ENCODE peak calls at places on chromosomes 2 and 18, in six cellular contexts. One of them, this sample, is unnamed. For H3K4me1, the result is how much of the 10 kb centered on the place peaks cover.

GRCh38 chr2:150866431-150866830 is 379.0 kb upstream of the RND3 start:
- DNase-seq in SK-N-SH: no peak
- DNase-seq in mammary epithelial cell: no peak
- DNase-seq in Karpas-422: no peak
- DNase-seq in fibroblast of lung: peak
- DNase-seq in OCI-LY7: no peak
- DNase-seq in this sample: peak

GRCh38 chr2:110858135-110858737 is 125.9 kb downstream of the ACOXL start:
- DNase-seq in SK-N-SH: no peak
- DNase-seq in mammary epithelial cell: no peak
- DNase-seq in Karpas-422: peak
- DNase-seq in fibroblast of lung: no peak
- DNase-seq in OCI-LY7: peak
- DNase-seq in this sample: no peak

GRCh38 chr2:176471949-176472348 is 202.7 kb downstream of the MTX2 start:
- DNase-seq in SK-N-SH: no peak
- DNase-seq in mammary epithelial cell: no peak
- DNase-seq in Karpas-422: no peak
- DNase-seq in fibroblast of lung: no peak
- DNase-seq in OCI-LY7: no peak
- DNase-seq in this sample: no peak

GRCh38 chr2:8456149-8457091 is 225.4 kb upstream of the ID2 start:
- DNase-seq in SK-N-SH: no peak
- DNase-seq in mammary epithelial cell: no peak
- DNase-seq in Karpas-422: no peak
- DNase-seq in fibroblast of lung: no peak
- DNase-seq in OCI-LY7: no peak
- DNase-seq in this sample: no peak

GRCh38 chr2:110793034-110793433 is 60.7 kb downstream of the ACOXL start:
- DNase-seq in SK-N-SH: no peak
- DNase-seq in mammary epithelial cell: no peak
- DNase-seq in Karpas-422: no peak
- DNase-seq in fibroblast of lung: no peak
- DNase-seq in OCI-LY7: no peak
- DNase-seq in this sample: no peak

GRCh38 chr2:64644240-64645013 is 9.3 kb downstream of the SERTAD2 start:
- DNase-seq in SK-N-SH: no peak
- DNase-seq in mammary epithelial cell: peak
- DNase-seq in Karpas-422: peak
- DNase-seq in fibroblast of lung: peak
- DNase-seq in OCI-LY7: peak
- DNase-seq in this sample: peak

GRCh38 chr2:204205082-204205481 is 268.5 kb downstream of the ICOS start:
- DNase-seq in SK-N-SH: no peak
- DNase-seq in mammary epithelial cell: no peak
- DNase-seq in Karpas-422: no peak
- DNase-seq in fibroblast of lung: no peak
- DNase-seq in OCI-LY7: no peak
- DNase-seq in this sample: no peak

GRCh38 chr2:235500110-235500760 is 6.4 kb downstream of the AGAP1 start:
- DNase-seq in SK-N-SH: no peak
- DNase-seq in mammary epithelial cell: no peak
- DNase-seq in Karpas-422: no peak
- DNase-seq in fibroblast of lung: no peak
- DNase-seq in OCI-LY7: no peak
- DNase-seq in this sample: no peak

GRCh38 chr2:160703648-160704585 is 210.3 kb upstream of the RBMS1 start:
- DNase-seq in SK-N-SH: no peak
- DNase-seq in mammary epithelial cell: no peak
- DNase-seq in Karpas-422: peak
- DNase-seq in fibroblast of lung: no peak
- DNase-seq in OCI-LY7: peak
- DNase-seq in this sample: no peak

GRCh38 chr2:196123679-196124373 is 47.6 kb downstream of the STK17B start:
- DNase-seq in SK-N-SH: no peak
- DNase-seq in mammary epithelial cell: no peak
- DNase-seq in Karpas-422: no peak
- DNase-seq in fibroblast of lung: peak
- DNase-seq in OCI-LY7: no peak
- DNase-seq in this sample: peak

GRCh38 chr18:35592298-35592697 is 10.8 kb downstream of the GALNT1 start:
- DNase-seq in SK-N-SH: no peak
- DNase-seq in mammary epithelial cell: no peak
- DNase-seq in Karpas-422: peak
- DNase-seq in fibroblast of lung: no peak
- DNase-seq in OCI-LY7: peak
- DNase-seq in this sample: no peak

GRCh38 chr2:157304811-157305712 is 20.6 kb downstream of the ERMN start:
- DNase-seq in SK-N-SH: no peak
- DNase-seq in mammary epithelial cell: no peak
- DNase-seq in Karpas-422: no peak
- DNase-seq in fibroblast of lung: peak
- DNase-seq in OCI-LY7: no peak
- DNase-seq in this sample: peak

GRCh38 chr2:213001285-213001910 is 150.0 kb downstream of the IKZF2 start:
- DNase-seq in SK-N-SH: no peak
- DNase-seq in mammary epithelial cell: no peak
- DNase-seq in Karpas-422: no peak
- DNase-seq in fibroblast of lung: peak
- DNase-seq in OCI-LY7: no peak
- DNase-seq in this sample: peak

GRCh38 chr2:219111375-219112069 is 49.1 kb downstream of the NHEJ1 start:
- DNase-seq in SK-N-SH: no peak
- DNase-seq in mammary epithelial cell: no peak
- DNase-seq in Karpas-422: no peak
- DNase-seq in fibroblast of lung: no peak
- DNase-seq in OCI-LY7: no peak
- DNase-seq in this sample: no peak

GRCh38 chr2:137383391-137383790 is 580.9 kb upstream of the HNMT start:
- DNase-seq in SK-N-SH: no peak
- DNase-seq in mammary epithelial cell: no peak
- DNase-seq in Karpas-422: no peak
- DNase-seq in fibroblast of lung: no peak
- DNase-seq in OCI-LY7: peak
- DNase-seq in this sample: no peak

GRCh38 chr2:56008661-56009411 is 85.3 kb upstream of the EFEMP1 start:
- DNase-seq in SK-N-SH: peak
- DNase-seq in mammary epithelial cell: peak
- DNase-seq in Karpas-422: no peak
- DNase-seq in fibroblast of lung: peak
- DNase-seq in OCI-LY7: peak
- DNase-seq in this sample: peak

GRCh38 chr18:22703883-22704626 is 229.1 kb upstream of the RBBP8 start:
- DNase-seq in SK-N-SH: peak
- DNase-seq in mammary epithelial cell: peak
- DNase-seq in Karpas-422: peak
- DNase-seq in fibroblast of lung: peak
- DNase-seq in OCI-LY7: peak
- DNase-seq in this sample: peak

GRCh38 chr2:239729681-239730566 is 295.2 kb downstream of the NDUFA10 start:
- DNase-seq in SK-N-SH: no peak
- DNase-seq in mammary epithelial cell: no peak
- DNase-seq in Karpas-422: no peak
- DNase-seq in fibroblast of lung: no peak
- DNase-seq in OCI-LY7: no peak
- DNase-seq in this sample: no peak

DNA sequence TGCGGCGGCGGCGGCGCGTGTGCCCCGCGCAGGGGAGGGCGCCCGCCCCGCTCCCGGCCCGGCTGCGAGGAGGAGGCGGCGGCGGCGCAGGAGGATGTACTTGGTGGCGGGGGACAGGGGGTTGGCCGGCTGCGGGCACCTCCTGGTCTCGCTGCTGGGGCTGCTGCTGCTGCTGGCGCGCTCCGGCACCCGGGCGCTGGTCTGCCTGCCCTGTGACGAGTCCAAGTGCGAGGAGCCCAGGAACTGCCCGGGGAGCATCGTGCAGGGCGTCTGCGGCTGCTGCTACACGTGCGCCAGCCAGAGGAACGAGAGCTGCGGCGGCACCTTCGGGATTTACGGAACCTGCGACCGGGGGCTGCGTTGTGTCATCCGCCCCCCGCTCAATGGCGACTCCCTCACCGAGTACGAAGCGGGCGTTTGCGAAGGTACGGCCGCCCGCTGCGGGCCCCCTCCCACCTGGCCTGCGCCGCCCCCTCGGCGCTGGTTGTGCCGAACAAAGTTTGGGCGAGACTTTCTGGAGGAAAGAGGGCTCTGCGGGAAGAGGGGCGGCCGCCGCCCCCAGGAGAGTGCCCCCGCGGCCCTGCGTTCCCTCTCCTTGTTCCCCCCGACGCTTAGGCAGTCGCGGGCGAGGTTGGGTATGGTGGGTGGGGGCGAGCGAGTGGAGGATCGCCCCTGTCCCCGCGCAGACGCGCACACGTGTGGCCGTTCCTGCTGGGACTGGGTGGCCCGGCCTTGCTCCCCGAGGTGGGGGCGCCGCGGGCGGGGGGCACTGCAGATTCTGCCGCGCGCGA is 816 bp downstream of the CRIM1 start:
- DNase-seq in SK-N-SH: peak
- DNase-seq in mammary epithelial cell: no peak
- DNase-seq in Karpas-422: no peak
- DNase-seq in fibroblast of lung: no peak
- DNase-seq in OCI-LY7: peak
- DNase-seq in this sample: peak
- H3K4me1 ChIP-seq in SK-N-SH: under half
- H3K4me1 ChIP-seq in mammary epithelial cell: under half
- H3K4me1 ChIP-seq in Karpas-422: under half
- H3K4me1 ChIP-seq in fibroblast of lung: under half
- H3K4me1 ChIP-seq in OCI-LY7: half or more
- H3K4me1 ChIP-seq in this sample: half or more

DNA sequence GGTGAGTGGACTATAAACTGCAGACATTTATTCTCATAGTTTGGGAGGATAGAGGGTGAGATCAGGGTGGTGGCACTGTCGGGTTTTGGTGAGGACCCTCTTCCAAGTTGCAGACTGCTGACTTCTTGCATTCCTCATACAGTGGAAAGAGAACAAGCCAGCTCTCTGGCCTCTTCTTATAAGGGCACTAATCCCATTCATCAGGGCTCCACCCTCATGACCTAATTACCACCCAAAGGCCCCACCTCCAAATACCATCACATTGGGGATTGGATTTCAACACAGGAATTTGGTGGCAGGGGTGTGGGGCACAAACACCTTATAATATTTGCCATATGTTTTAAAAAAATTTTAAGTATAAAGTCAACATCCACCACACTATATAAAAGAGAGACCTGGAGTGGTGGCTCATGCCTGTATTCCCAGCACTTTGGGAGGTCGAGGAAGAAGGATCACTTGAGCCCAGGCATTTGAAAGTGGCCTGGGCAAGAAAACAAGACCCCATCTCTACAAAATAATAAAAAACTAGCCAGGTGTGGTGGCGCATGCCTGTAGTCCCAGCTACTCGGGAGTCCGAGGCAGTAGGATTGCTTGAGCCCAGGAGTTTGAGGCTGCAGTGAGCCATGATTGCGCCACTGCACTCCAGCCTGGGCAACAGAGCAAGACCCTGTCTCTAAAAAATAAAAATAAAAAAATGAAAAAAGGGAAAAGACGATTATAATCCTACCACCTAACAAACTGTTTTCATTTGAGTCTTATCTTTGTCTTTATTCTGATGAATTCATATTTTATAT is 44.0 kb downstream of the TCF7L1 start:
- DNase-seq in SK-N-SH: no peak
- DNase-seq in mammary epithelial cell: no peak
- DNase-seq in Karpas-422: no peak
- DNase-seq in fibroblast of lung: no peak
- DNase-seq in OCI-LY7: no peak
- DNase-seq in this sample: no peak
- H3K4me2 ChIP-seq in SK-N-SH: no peak
- H3K4me2 ChIP-seq in mammary epithelial cell: no peak
- H3K4me2 ChIP-seq in Karpas-422: no peak
- H3K4me2 ChIP-seq in fibroblast of lung: no peak
- H3K4me2 ChIP-seq in OCI-LY7: no peak
- H3K4me2 ChIP-seq in this sample: no peak

GRCh38 chr2:227377461-227378351 is 1.4 kb downstream of the TM4SF20 start:
- DNase-seq in SK-N-SH: no peak
- DNase-seq in mammary epithelial cell: no peak
- DNase-seq in Karpas-422: no peak
- DNase-seq in fibroblast of lung: no peak
- DNase-seq in OCI-LY7: no peak
- DNase-seq in this sample: peak
- H2AFZ ChIP-seq in SK-N-SH: no peak
- H2AFZ ChIP-seq in mammary epithelial cell: no peak
- H2AFZ ChIP-seq in Karpas-422: no peak
- H2AFZ ChIP-seq in fibroblast of lung: no peak
- H2AFZ ChIP-seq in OCI-LY7: no peak
- H2AFZ ChIP-seq in this sample: peak

GRCh38 chr2:113070606-113070975 is 2.8 kb downstream of the IL1F10 start:
- DNase-seq in SK-N-SH: no peak
- DNase-seq in mammary epithelial cell: no peak
- DNase-seq in Karpas-422: no peak
- DNase-seq in fibroblast of lung: no peak
- DNase-seq in OCI-LY7: no peak
- DNase-seq in this sample: no peak

GRCh38 chr2:113067681-113068080 is at the start of gene IL1F10:
- DNase-seq in SK-N-SH: no peak
- DNase-seq in mammary epithelial cell: no peak
- DNase-seq in Karpas-422: no peak
- DNase-seq in fibroblast of lung: no peak
- DNase-seq in OCI-LY7: no peak
- DNase-seq in this sample: no peak

GRCh38 chr2:113072584-113072983 is 4.8 kb downstream of the IL1F10 start:
- DNase-seq in SK-N-SH: no peak
- DNase-seq in mammary epithelial cell: peak
- DNase-seq in Karpas-422: no peak
- DNase-seq in fibroblast of lung: no peak
- DNase-seq in OCI-LY7: no peak
- DNase-seq in this sample: no peak

GRCh38 chr2:113069676-113070605 is 2.2 kb downstream of the IL1F10 start:
- DNase-seq in SK-N-SH: no peak
- DNase-seq in mammary epithelial cell: no peak
- DNase-seq in Karpas-422: no peak
- DNase-seq in fibroblast of lung: no peak
- DNase-seq in OCI-LY7: no peak
- DNase-seq in this sample: peak

GRCh38 chr2:113068706-113069485 is 1.1 kb downstream of the IL1F10 start:
- DNase-seq in SK-N-SH: no peak
- DNase-seq in mammary epithelial cell: peak
- DNase-seq in Karpas-422: no peak
- DNase-seq in fibroblast of lung: no peak
- DNase-seq in OCI-LY7: no peak
- DNase-seq in this sample: peak
- H3K4me1 ChIP-seq in SK-N-SH: under half
- H3K4me1 ChIP-seq in mammary epithelial cell: half or more
- H3K4me1 ChIP-seq in Karpas-422: under half
- H3K4me1 ChIP-seq in fibroblast of lung: under half
- H3K4me1 ChIP-seq in OCI-LY7: under half
- H3K4me1 ChIP-seq in this sample: under half

GRCh38 chr2:9949992-9950520 is 1.4 kb upstream of the GRHL1 start:
- DNase-seq in SK-N-SH: no peak
- DNase-seq in mammary epithelial cell: no peak
- DNase-seq in Karpas-422: no peak
- DNase-seq in fibroblast of lung: no peak
- DNase-seq in OCI-LY7: no peak
- DNase-seq in this sample: no peak
- H3K4me2 ChIP-seq in SK-N-SH: no peak
- H3K4me2 ChIP-seq in mammary epithelial cell: no peak
- H3K4me2 ChIP-seq in Karpas-422: no peak
- H3K4me2 ChIP-seq in fibroblast of lung: no peak
- H3K4me2 ChIP-seq in OCI-LY7: no peak
- H3K4me2 ChIP-seq in this sample: no peak

This sample was measured in GM23248.